ENCODE peak calls at places on chromosomes 4 and X, in eight cellular contexts. One of them, this sample, is unnamed.

GRCh38 chr4:155854597-155855226 is 11.4 kb downstream of the ASIC5 start:
- DNase-seq in heart left ventricle: no peak
- DNase-seq in cardiac muscle cell: no peak
- DNase-seq in mesothelial cell of epicardium: no peak
- DNase-seq in prostate gland: no peak
- DNase-seq in omental fat pad: no peak
- DNase-seq in tibial nerve: no peak
- DNase-seq in glutamatergic neuron: no peak
- DNase-seq in this sample: no peak

GRCh38 chrX:39242187-39242586 is 440.9 kb downstream of the MID1IP1 start:
- DNase-seq in heart left ventricle: no peak
- DNase-seq in cardiac muscle cell: peak
- DNase-seq in mesothelial cell of epicardium: no peak
- DNase-seq in prostate gland: peak
- DNase-seq in omental fat pad: no peak
- DNase-seq in tibial nerve: no peak
- DNase-seq in glutamatergic neuron: no peak
- DNase-seq in this sample: no peak

GRCh38 chrX:51461053-51462050 is 35.0 kb downstream of the NUDT11 start:
- DNase-seq in heart left ventricle: no peak
- DNase-seq in cardiac muscle cell: peak
- DNase-seq in mesothelial cell of epicardium: no peak
- DNase-seq in prostate gland: no peak
- DNase-seq in omental fat pad: no peak
- DNase-seq in tibial nerve: peak
- DNase-seq in glutamatergic neuron: peak
- DNase-seq in this sample: no peak

GRCh38 chrX:69203367-69204037 is 38.2 kb upstream of the PJA1 start:
- DNase-seq in heart left ventricle: no peak
- DNase-seq in cardiac muscle cell: peak
- DNase-seq in mesothelial cell of epicardium: no peak
- DNase-seq in prostate gland: no peak
- DNase-seq in omental fat pad: no peak
- DNase-seq in tibial nerve: no peak
- DNase-seq in glutamatergic neuron: no peak
- DNase-seq in this sample: no peak

GRCh38 chrX:136909119-136909705 is 28.7 kb upstream of the RBMX start:
- DNase-seq in heart left ventricle: peak
- DNase-seq in cardiac muscle cell: peak
- DNase-seq in mesothelial cell of epicardium: peak
- DNase-seq in prostate gland: peak
- DNase-seq in omental fat pad: no peak
- DNase-seq in tibial nerve: peak
- DNase-seq in glutamatergic neuron: peak
- DNase-seq in this sample: peak

GRCh38 chr4:38681283-38682066 is 17.5 kb downstream of the KLF3 start:
- DNase-seq in heart left ventricle: peak
- DNase-seq in cardiac muscle cell: no peak
- DNase-seq in mesothelial cell of epicardium: no peak
- DNase-seq in prostate gland: no peak
- DNase-seq in omental fat pad: no peak
- DNase-seq in tibial nerve: no peak
- DNase-seq in glutamatergic neuron: no peak
- DNase-seq in this sample: no peak

GRCh38 chr4:4284827-4285618 is 4.9 kb downstream of the LYAR start:
- DNase-seq in heart left ventricle: no peak
- DNase-seq in cardiac muscle cell: peak
- DNase-seq in mesothelial cell of epicardium: peak
- DNase-seq in prostate gland: no peak
- DNase-seq in omental fat pad: no peak
- DNase-seq in tibial nerve: no peak
- DNase-seq in glutamatergic neuron: no peak
- DNase-seq in this sample: no peak

GRCh38 chrX:2220829-2221567 is 279.8 kb downstream of the DHRSX start:
- DNase-seq in heart left ventricle: no peak
- DNase-seq in cardiac muscle cell: no peak
- DNase-seq in mesothelial cell of epicardium: no peak
- DNase-seq in prostate gland: no peak
- DNase-seq in omental fat pad: no peak
- DNase-seq in tibial nerve: no peak
- DNase-seq in glutamatergic neuron: no peak
- DNase-seq in this sample: no peak

GRCh38 chr4:633976-634598 is 8.7 kb downstream of the PDE6B start:
- DNase-seq in heart left ventricle: no peak
- DNase-seq in cardiac muscle cell: no peak
- DNase-seq in mesothelial cell of epicardium: no peak
- DNase-seq in prostate gland: no peak
- DNase-seq in omental fat pad: no peak
- DNase-seq in tibial nerve: no peak
- DNase-seq in glutamatergic neuron: no peak
- DNase-seq in this sample: no peak

GRCh38 chrX:101395789-101396188 is 5.0 kb downstream of the RPL36A start:
- DNase-seq in heart left ventricle: no peak
- DNase-seq in cardiac muscle cell: no peak
- DNase-seq in mesothelial cell of epicardium: no peak
- DNase-seq in prostate gland: no peak
- DNase-seq in omental fat pad: no peak
- DNase-seq in tibial nerve: no peak
- DNase-seq in glutamatergic neuron: no peak
- DNase-seq in this sample: no peak

GRCh38 chrX:13033193-13033592 is 11.2 kb downstream of the FAM9C start:
- DNase-seq in heart left ventricle: no peak
- DNase-seq in cardiac muscle cell: no peak
- DNase-seq in mesothelial cell of epicardium: no peak
- DNase-seq in prostate gland: no peak
- DNase-seq in omental fat pad: no peak
- DNase-seq in tibial nerve: no peak
- DNase-seq in glutamatergic neuron: no peak
- DNase-seq in this sample: no peak

GRCh38 chrX:119492463-119492862 is 24.2 kb downstream of the SLC25A5 start:
- DNase-seq in heart left ventricle: no peak
- DNase-seq in cardiac muscle cell: no peak
- DNase-seq in mesothelial cell of epicardium: no peak
- DNase-seq in prostate gland: peak
- DNase-seq in omental fat pad: no peak
- DNase-seq in tibial nerve: no peak
- DNase-seq in glutamatergic neuron: no peak
- DNase-seq in this sample: no peak

GRCh38 chr4:145176641-145177432 is 3.6 kb downstream of the OTUD4 start:
- DNase-seq in heart left ventricle: no peak
- DNase-seq in cardiac muscle cell: no peak
- DNase-seq in mesothelial cell of epicardium: no peak
- DNase-seq in prostate gland: no peak
- DNase-seq in omental fat pad: no peak
- DNase-seq in tibial nerve: no peak
- DNase-seq in glutamatergic neuron: no peak
- DNase-seq in this sample: no peak

GRCh38 chr4:180923476-180923875 is 1319.7 kb upstream of the TENM3 start:
- DNase-seq in heart left ventricle: no peak
- DNase-seq in cardiac muscle cell: no peak
- DNase-seq in mesothelial cell of epicardium: no peak
- DNase-seq in prostate gland: no peak
- DNase-seq in omental fat pad: no peak
- DNase-seq in tibial nerve: no peak
- DNase-seq in glutamatergic neuron: no peak
- DNase-seq in this sample: no peak

GRCh38 chr4:39305902-39306677 is 60.1 kb downstream of the RFC1 start:
- DNase-seq in heart left ventricle: peak
- DNase-seq in cardiac muscle cell: no peak
- DNase-seq in mesothelial cell of epicardium: no peak
- DNase-seq in prostate gland: no peak
- DNase-seq in omental fat pad: no peak
- DNase-seq in tibial nerve: no peak
- DNase-seq in glutamatergic neuron: no peak
- DNase-seq in this sample: no peak

GRCh38 chr4:119897260-119897659 is 169.4 kb downstream of the MAD2L1 start:
- DNase-seq in heart left ventricle: no peak
- DNase-seq in cardiac muscle cell: no peak
- DNase-seq in mesothelial cell of epicardium: no peak
- DNase-seq in prostate gland: no peak
- DNase-seq in omental fat pad: no peak
- DNase-seq in tibial nerve: no peak
- DNase-seq in glutamatergic neuron: peak
- DNase-seq in this sample: no peak

GRCh38 chr4:66736593-66736992 is 808.7 kb downstream of the CENPC start:
- DNase-seq in heart left ventricle: no peak
- DNase-seq in cardiac muscle cell: peak
- DNase-seq in mesothelial cell of epicardium: no peak
- DNase-seq in prostate gland: no peak
- DNase-seq in omental fat pad: no peak
- DNase-seq in tibial nerve: no peak
- DNase-seq in glutamatergic neuron: no peak
- DNase-seq in this sample: no peak

GRCh38 chrX:96314974-96315373 is 369.7 kb upstream of the DIAPH2 start:
- DNase-seq in heart left ventricle: no peak
- DNase-seq in cardiac muscle cell: no peak
- DNase-seq in mesothelial cell of epicardium: no peak
- DNase-seq in prostate gland: no peak
- DNase-seq in omental fat pad: no peak
- DNase-seq in tibial nerve: no peak
- DNase-seq in glutamatergic neuron: no peak
- DNase-seq in this sample: no peak

GRCh38 chr4:8292388-8293107 is 23.0 kb downstream of the HTRA3 start:
- DNase-seq in heart left ventricle: no peak
- DNase-seq in cardiac muscle cell: no peak
- DNase-seq in mesothelial cell of epicardium: no peak
- DNase-seq in prostate gland: no peak
- DNase-seq in omental fat pad: no peak
- DNase-seq in tibial nerve: no peak
- DNase-seq in glutamatergic neuron: peak
- DNase-seq in this sample: no peak

GRCh38 chr4:87053802-87054767 is 119.3 kb downstream of the AFF1 start:
- DNase-seq in heart left ventricle: no peak
- DNase-seq in cardiac muscle cell: no peak
- DNase-seq in mesothelial cell of epicardium: no peak
- DNase-seq in prostate gland: no peak
- DNase-seq in omental fat pad: no peak
- DNase-seq in tibial nerve: no peak
- DNase-seq in glutamatergic neuron: no peak
- DNase-seq in this sample: no peak

GRCh38 chr4:2388430-2389182 is 29.8 kb downstream of the ZFYVE28 start:
- DNase-seq in heart left ventricle: no peak
- DNase-seq in cardiac muscle cell: no peak
- DNase-seq in mesothelial cell of epicardium: no peak
- DNase-seq in prostate gland: no peak
- DNase-seq in omental fat pad: no peak
- DNase-seq in tibial nerve: no peak
- DNase-seq in glutamatergic neuron: no peak
- DNase-seq in this sample: no peak

GRCh38 chr4:71294301-71294700 is 44.5 kb upstream of the SLC4A4 start:
- DNase-seq in heart left ventricle: no peak
- DNase-seq in cardiac muscle cell: no peak
- DNase-seq in mesothelial cell of epicardium: no peak
- DNase-seq in prostate gland: no peak
- DNase-seq in omental fat pad: no peak
- DNase-seq in tibial nerve: no peak
- DNase-seq in glutamatergic neuron: no peak
- DNase-seq in this sample: no peak

GRCh38 chrX:11446951-11447350 is 153.7 kb downstream of the AMELX start:
- DNase-seq in heart left ventricle: no peak
- DNase-seq in cardiac muscle cell: no peak
- DNase-seq in mesothelial cell of epicardium: no peak
- DNase-seq in prostate gland: no peak
- DNase-seq in omental fat pad: no peak
- DNase-seq in tibial nerve: no peak
- DNase-seq in glutamatergic neuron: no peak
- DNase-seq in this sample: no peak

DNA sequence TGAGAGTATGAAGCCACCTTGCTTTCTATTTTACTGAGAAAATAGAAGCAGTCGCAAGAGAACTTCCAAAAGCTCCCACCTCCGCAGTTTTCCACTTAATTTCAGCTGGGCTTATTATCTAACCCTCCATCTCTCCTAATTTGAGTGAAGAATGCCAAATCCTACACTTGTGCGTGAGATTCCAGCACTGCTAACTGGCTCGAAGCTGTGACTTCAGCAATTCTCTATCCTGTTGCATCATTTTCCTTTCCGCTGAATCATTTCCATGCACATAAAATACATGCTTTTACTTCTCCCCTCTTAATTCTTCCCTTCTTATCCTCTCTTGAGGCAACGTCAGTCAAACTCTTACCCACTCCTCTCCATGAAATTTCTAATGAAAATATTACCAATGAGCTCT is 189.5 kb downstream of the GASK1B start:
- DNase-seq in heart left ventricle: no peak
- DNase-seq in cardiac muscle cell: no peak
- DNase-seq in mesothelial cell of epicardium: no peak
- DNase-seq in prostate gland: no peak
- DNase-seq in omental fat pad: no peak
- DNase-seq in tibial nerve: no peak
- DNase-seq in glutamatergic neuron: no peak
- DNase-seq in this sample: no peak
- TF ChIP-seq CTCF in heart left ventricle: no peak
- TF ChIP-seq CTCF in cardiac muscle cell: no peak
- TF ChIP-seq CTCF in mesothelial cell of epicardium: no peak
- TF ChIP-seq CTCF in prostate gland: no peak
- TF ChIP-seq CTCF in omental fat pad: no peak
- TF ChIP-seq CTCF in tibial nerve: no peak
- TF ChIP-seq CTCF in glutamatergic neuron: no peak
- TF ChIP-seq CTCF in this sample: no peak

DNA sequence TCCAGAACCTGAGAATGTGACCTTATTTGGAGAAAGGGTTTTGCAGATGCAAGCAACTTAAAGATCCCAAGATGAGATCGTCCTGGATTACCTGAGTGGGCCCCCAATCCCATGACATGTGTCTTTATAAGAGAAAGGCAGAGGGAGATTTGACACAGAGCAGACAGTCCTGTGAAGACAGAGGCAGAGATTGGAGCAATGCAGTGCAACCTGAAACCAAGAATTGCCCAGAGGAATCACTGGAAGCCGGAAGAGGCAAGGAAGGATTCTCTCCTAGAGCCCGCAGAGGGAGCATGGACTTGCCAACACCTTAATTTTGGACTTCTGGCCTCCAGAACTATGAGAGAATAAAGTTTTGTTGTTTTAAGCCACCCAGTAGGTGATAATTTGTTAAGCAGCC is 171.6 kb downstream of the SMIM20 start:
- DNase-seq in heart left ventricle: no peak
- DNase-seq in cardiac muscle cell: peak
- DNase-seq in mesothelial cell of epicardium: no peak
- DNase-seq in prostate gland: no peak
- DNase-seq in omental fat pad: no peak
- DNase-seq in tibial nerve: no peak
- DNase-seq in glutamatergic neuron: no peak
- DNase-seq in this sample: no peak
- TF ChIP-seq CTCF in heart left ventricle: no peak
- TF ChIP-seq CTCF in cardiac muscle cell: no peak
- TF ChIP-seq CTCF in mesothelial cell of epicardium: no peak
- TF ChIP-seq CTCF in prostate gland: no peak
- TF ChIP-seq CTCF in omental fat pad: no peak
- TF ChIP-seq CTCF in tibial nerve: no peak
- TF ChIP-seq CTCF in glutamatergic neuron: no peak
- TF ChIP-seq CTCF in this sample: no peak

GRCh38 chr4:80371046-80371445 is 35.5 kb downstream of the CFAP299 start:
- DNase-seq in heart left ventricle: no peak
- DNase-seq in cardiac muscle cell: no peak
- DNase-seq in mesothelial cell of epicardium: no peak
- DNase-seq in prostate gland: no peak
- DNase-seq in omental fat pad: no peak
- DNase-seq in tibial nerve: no peak
- DNase-seq in glutamatergic neuron: no peak
- DNase-seq in this sample: no peak
- TF ChIP-seq CTCF in heart left ventricle: no peak
- TF ChIP-seq CTCF in cardiac muscle cell: no peak
- TF ChIP-seq CTCF in mesothelial cell of epicardium: no peak
- TF ChIP-seq CTCF in prostate gland: no peak
- TF ChIP-seq CTCF in omental fat pad: no peak
- TF ChIP-seq CTCF in tibial nerve: no peak
- TF ChIP-seq CTCF in glutamatergic neuron: no peak
- TF ChIP-seq CTCF in this sample: no peak

GRCh38 chr4:26069218-26069617 is 155.2 kb downstream of the SMIM20 start:
- DNase-seq in heart left ventricle: no peak
- DNase-seq in cardiac muscle cell: peak
- DNase-seq in mesothelial cell of epicardium: no peak
- DNase-seq in prostate gland: no peak
- DNase-seq in omental fat pad: no peak
- DNase-seq in tibial nerve: no peak
- DNase-seq in glutamatergic neuron: no peak
- DNase-seq in this sample: no peak
- TF ChIP-seq CTCF in heart left ventricle: no peak
- TF ChIP-seq CTCF in cardiac muscle cell: peak
- TF ChIP-seq CTCF in mesothelial cell of epicardium: peak
- TF ChIP-seq CTCF in prostate gland: no peak
- TF ChIP-seq CTCF in omental fat pad: no peak
- TF ChIP-seq CTCF in tibial nerve: no peak
- TF ChIP-seq CTCF in glutamatergic neuron: no peak
- TF ChIP-seq CTCF in this sample: peak